ENCODE peak calls at places on chromosomes 13 and 19, in six cellular contexts. A is fibroblast of lung, V is GM23338, D is neural progenitor cell, K is Karpas-422, S is PC-9. E is an unnamed sample. For H3K27me3 and H4K20me1, the result is how much of the 10 kb centered on the place peaks cover.

GRCh38 chr13:110855363-110855762 is 59.5 kb downstream of the ANKRD10 start:
- DNase-seq in A (no peak), V (no peak), D (no peak), K (no peak), S (no peak), E (no peak)

GRCh38 chr19:4183967-4184717 is 1.7 kb downstream of the ANKRD24 start:
- DNase-seq in A (no peak), V (no peak), D (peak), K (no peak), S (no peak), E (no peak)

GRCh38 chr19:6467384-6467783 is 3.3 kb downstream of the CRB3 start:
- DNase-seq in A (no peak), V (no peak), D (no peak), K (no peak), S (no peak), E (no peak)

GRCh38 chr13:49356224-49356623 is 87.6 kb downstream of the CAB39L start:
- DNase-seq in A (peak), V (no peak), D (no peak), K (no peak), S (no peak), E (no peak)

GRCh38 chr13:31200636-31200970 is 828 bp downstream of the B3GLCT start:
- DNase-seq in A (peak), V (peak), D (peak), K (no peak), S (no peak), E (no peak)

GRCh38 chr19:55247621-55248099 is 11.2 kb downstream of the PPP6R1 start:
- DNase-seq in A (peak), V (no peak), D (no peak), K (no peak), S (peak), E (no peak)

GRCh38 chr13:107764012-107764411 is 451.3 kb downstream of the LIG4 start:
- DNase-seq in A (no peak), V (no peak), D (no peak), K (no peak), S (no peak), E (no peak)

GRCh38 chr13:33518442-33518841 is 232.9 kb upstream of the STARD13 start:
- DNase-seq in A (no peak), V (no peak), D (no peak), K (peak), S (no peak), E (no peak)

GRCh38 chr13:95568131-95568530 is 15.6 kb downstream of the CLDN10 start:
- DNase-seq in A (no peak), V (no peak), D (no peak), K (no peak), S (no peak), E (no peak)

GRCh38 chr13:111005364-111005763 is 90.5 kb upstream of the ANKRD10 start:
- DNase-seq in A (peak), V (no peak), D (no peak), K (no peak), S (no peak), E (peak)

GRCh38 chr19:15449620-15450527 is at the start of gene WIZ:
- DNase-seq in A (peak), V (peak), D (peak), K (peak), S (peak), E (no peak)

GRCh38 chr13:111903143-111903542 is 163.8 kb upstream of the SOX1 start:
- DNase-seq in A (no peak), V (no peak), D (no peak), K (no peak), S (peak), E (no peak)

GRCh38 chr13:44653261-44653660 is 77.1 kb upstream of the TSC22D1 start:
- DNase-seq in A (peak), V (no peak), D (no peak), K (no peak), S (peak), E (no peak)

GRCh38 chr13:112690242-112690943 is 555 bp downstream of the ATP11A start:
- DNase-seq in A (peak), V (peak), D (peak), K (no peak), S (no peak), E (no peak)

GRCh38 chr19:5826531-5827341 is 12.8 kb downstream of the FUT6 start:
- DNase-seq in A (no peak), V (peak), D (peak), K (no peak), S (peak), E (peak)

GRCh38 chr19:41584931-41585330 is 9.0 kb downstream of the CEACAM21 start:
- DNase-seq in A (no peak), V (no peak), D (no peak), K (no peak), S (no peak), E (no peak)

GRCh38 chr13:107421951-107422350 is 793.4 kb downstream of the LIG4 start:
- DNase-seq in A (peak), V (no peak), D (no peak), K (no peak), S (no peak), E (no peak)

GRCh38 chr13:94218537-94218936 is 260.9 kb downstream of the DCT start:
- DNase-seq in A (no peak), V (peak), D (no peak), K (no peak), S (no peak), E (no peak)

GRCh38 chr13:24274452-24274971 is 34.9 kb upstream of the C1QTNF9 start:
- DNase-seq in A (no peak), V (no peak), D (no peak), K (no peak), S (no peak), E (no peak)

GRCh38 chr19:4877753-4878490 is 10.5 kb upstream of the PLIN3 start:
- DNase-seq in A (no peak), V (peak), D (peak), K (no peak), S (no peak), E (no peak)

GRCh38 chr13:43874512-43875092 is 4.9 kb downstream of the CCDC122 start:
- DNase-seq in A (peak), V (peak), D (no peak), K (peak), S (no peak), E (no peak)

GRCh38 chr13:48142437-48142836 is 47.5 kb upstream of the MED4 start:
- DNase-seq in A (no peak), V (no peak), D (no peak), K (no peak), S (no peak), E (no peak)

GRCh38 chr13:50389726-50390125 is 374.5 kb downstream of the KCNRG start:
- DNase-seq in A (no peak), V (no peak), D (no peak), K (no peak), S (no peak), E (no peak)

GRCh38 chr13:99642841-99643240 is 141.6 kb downstream of the TM9SF2 start:
- DNase-seq in A (no peak), V (no peak), D (no peak), K (no peak), S (no peak), E (no peak)

GRCh38 chr13:93260591-93260990 is 34.0 kb downstream of the GPC6 start:
- DNase-seq in A (peak), V (no peak), D (no peak), K (no peak), S (no peak), E (no peak)

GRCh38 chr13:67726979-67727378 is 496.8 kb upstream of the PCDH9 start:
- DNase-seq in A (no peak), V (no peak), D (no peak), K (no peak), S (no peak), E (no peak)

GRCh38 chr13:59354665-59355064 is 809.1 kb downstream of the DIAPH3 start:
- DNase-seq in A (no peak), V (no peak), D (no peak), K (no peak), S (no peak), E (no peak)

GRCh38 chr13:32019612-32020233 is 11.9 kb upstream of the FRY start:
- DNase-seq in A (peak), V (peak), D (peak), K (peak), S (no peak), E (peak)

GRCh38 chr13:33743438-33744368 is 74.2 kb upstream of the RFC3 start:
- DNase-seq in A (no peak), V (no peak), D (no peak), K (peak), S (peak), E (no peak)

GRCh38 chr13:52738719-52739467 is 727 bp downstream of the CNMD start:
- DNase-seq in A (no peak), V (peak), D (peak), K (no peak), S (no peak), E (no peak)
- H3K27me3 ChIP-seq in A (under half), V (under half), D (under half), K (under half), S (under half), E (under half)

GRCh38 chr19:2733930-2734588 is 5.8 kb downstream of the SLC39A3 start:
- DNase-seq in A (no peak), V (no peak), D (no peak), K (no peak), S (no peak), E (no peak)
- H4K20me1 ChIP-seq in A (under half), V (under half), D (under half), K (under half), S (under half), E (under half)

GRCh38 chr19:7778081-7778480 is 15.0 kb downstream of the CLEC4M start:
- DNase-seq in A (no peak), V (no peak), D (no peak), K (no peak), S (no peak), E (no peak)
- H3K4me2 ChIP-seq in A (no peak), V (no peak), D (peak), K (no peak), S (no peak), E (no peak)

DNA sequence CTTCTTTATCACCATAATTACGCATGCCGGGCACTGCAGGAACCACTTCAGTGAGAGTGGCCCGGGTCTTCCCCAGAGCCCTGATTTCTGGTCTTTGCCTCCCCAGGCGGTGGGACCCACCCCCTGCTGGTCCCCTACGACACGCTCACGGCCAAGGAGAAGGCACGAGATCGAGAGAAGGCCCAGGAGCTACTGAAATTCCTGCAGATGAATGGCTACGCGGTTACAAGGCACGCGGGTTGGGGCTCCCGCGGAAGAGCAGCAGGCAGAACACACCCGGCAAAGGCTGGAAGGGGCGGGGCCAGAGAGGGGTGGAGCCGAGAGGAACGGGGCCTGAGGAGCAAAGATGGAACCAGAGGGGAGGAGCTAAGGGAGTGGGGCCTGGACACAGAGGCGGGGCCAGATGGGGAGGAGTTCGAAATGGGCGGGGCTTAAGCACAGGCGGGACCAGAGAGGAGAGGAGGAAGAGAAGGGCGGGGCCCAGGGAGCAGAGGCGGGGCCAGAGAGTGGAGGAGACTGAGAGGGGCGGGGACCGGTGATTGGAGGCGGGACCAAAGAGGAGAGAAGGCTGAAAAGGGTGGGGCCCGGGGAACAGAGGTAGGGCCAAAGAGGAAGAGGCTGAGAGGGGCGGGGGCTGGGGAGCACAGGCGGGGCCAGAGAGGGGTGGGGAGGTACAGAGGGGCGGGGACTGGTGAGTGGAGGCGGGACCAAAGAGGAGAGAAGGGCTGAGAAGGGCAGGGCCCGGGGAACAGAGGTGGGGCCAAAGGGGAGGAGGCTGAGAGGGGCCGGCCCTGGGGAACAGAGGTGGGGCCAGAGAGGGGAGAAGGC is 73.4 kb downstream of the RYR1 start:
- DNase-seq in A (peak), V (peak), D (peak), K (peak), S (peak), E (peak)
- H3K27me3 ChIP-seq in A (under half), V (under half), D (under half), K (under half), S (under half), E (under half)

GRCh38 chr19:13133241-13133870 is 15.3 kb downstream of the NACC1 start:
- DNase-seq in A (no peak), V (no peak), D (no peak), K (no peak), S (no peak), E (no peak)
- H4K20me1 ChIP-seq in A (under half), V (half or more), D (half or more), K (under half), S (half or more), E (under half)

GRCh38 chr19:35442091-35442490 is 6.0 kb upstream of the FFAR2 start:
- DNase-seq in A (no peak), V (no peak), D (no peak), K (peak), S (no peak), E (no peak)
- H3K4me2 ChIP-seq in A (no peak), V (no peak), D (no peak), K (peak), S (no peak), E (no peak)

GRCh38 chr19:51653162-51653561 is 6.5 kb upstream of the SIGLEC14 start:
- DNase-seq in A (no peak), V (no peak), D (no peak), K (no peak), S (no peak), E (no peak)
- H3K27me3 ChIP-seq in A (under half), V (under half), D (under half), K (under half), S (half or more), E (under half)

GRCh38 chr19:17311455-17312248 is 2.3 kb downstream of the DDA1 start:
- DNase-seq in A (peak), V (no peak), D (no peak), K (no peak), S (peak), E (no peak)
- H4K20me1 ChIP-seq in A (under half), V (under half), D (under half), K (under half), S (under half), E (under half)

DNA sequence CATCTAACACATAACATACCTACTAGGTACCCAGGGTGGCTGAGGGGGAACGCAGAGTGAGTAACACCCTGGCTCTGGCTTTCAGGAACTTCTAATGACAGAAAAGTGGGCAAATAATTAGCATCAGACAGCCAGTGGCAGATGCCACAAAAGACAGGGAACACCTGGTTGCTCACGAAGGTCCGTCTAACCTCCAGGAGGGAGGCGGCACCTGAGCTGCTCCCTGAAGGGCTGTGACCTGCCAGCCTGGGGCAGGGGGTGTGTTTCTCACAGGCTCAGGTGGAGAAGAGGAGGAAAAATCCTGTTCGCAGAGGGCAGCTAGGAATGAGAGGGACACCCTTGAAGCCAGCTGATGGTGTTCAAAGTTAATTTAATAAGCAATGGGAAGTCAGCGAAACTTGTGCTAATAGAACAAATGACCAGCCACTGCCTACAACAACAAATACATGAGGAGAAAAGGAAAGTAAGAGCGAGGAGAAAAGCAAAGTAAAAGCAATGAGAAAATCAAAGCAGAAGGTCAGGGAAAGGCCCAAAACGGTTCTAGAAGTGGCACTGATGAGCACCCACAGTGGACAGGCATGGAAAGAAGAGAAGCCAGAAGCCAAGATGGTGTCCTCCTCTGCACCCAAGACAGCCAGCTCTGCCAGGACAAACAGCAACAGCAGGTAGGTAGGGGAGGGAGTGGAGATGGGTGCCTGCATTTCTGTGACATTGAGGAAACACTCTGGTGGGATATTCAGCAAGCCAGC is 87.3 kb downstream of the STK24 start:
- DNase-seq in A (no peak), V (no peak), D (no peak), K (no peak), S (no peak), E (no peak)
- H3K4me2 ChIP-seq in A (no peak), V (no peak), D (no peak), K (peak), S (no peak), E (no peak)